ENCODE peak calls at places on chromosomes 5 and 9, in five cellular contexts. X is KBM-7; B is T-helper 2 cell; R is Caki2; E is natural killer cell treated with Interleukin-12 subunit alpha and Interleukin-12 subunit beta and Interleukin-15 and Interleukin-18, amount 100 ng/mL, for 72 hours. C is an unnamed sample.

GRCh38 chr9:107355394-107355793 is 72.3 kb downstream of the RAD23B start:
- DNase-seq in X (no peak), B (no peak), R (no peak), E (no peak), C (no peak)

GRCh38 chr9:136466155-136466541 is 16.7 kb downstream of the SEC16A start:
- DNase-seq in X (no peak), B (no peak), R (no peak), E (no peak), C (no peak)

GRCh38 chr5:36570268-36570667 is 36.1 kb upstream of the SLC1A3 start:
- DNase-seq in X (no peak), B (no peak), R (no peak), E (no peak), C (no peak)

GRCh38 chr5:147455321-147455720 is 54.5 kb downstream of the DPYSL3 start:
- DNase-seq in X (no peak), B (no peak), R (no peak), E (no peak), C (no peak)

GRCh38 chr5:27083763-27084420 is 45.5 kb upstream of the CDH9 start:
- DNase-seq in X (no peak), B (no peak), R (no peak), E (no peak), C (no peak)

GRCh38 chr5:74310386-74310785 is 330.1 kb downstream of the ENC1 start:
- DNase-seq in X (no peak), B (no peak), R (no peak), E (no peak), C (peak; percentile 16)

GRCh38 chr5:1185652-1186350 is 15.6 kb upstream of the SLC6A19 start:
- DNase-seq in X (no peak), B (no peak), R (no peak), E (peak; percentile 26), C (no peak)

GRCh38 chr9:103183569-103184191 is 188.5 kb downstream of the CYLC2 start:
- DNase-seq in X (no peak), B (no peak), R (peak; percentile 2), E (no peak), C (no peak)

GRCh38 chr5:118506453-118506852 is 481.9 kb downstream of the DTWD2 start:
- DNase-seq in X (no peak), B (no peak), R (no peak), E (no peak), C (no peak)

C was measured in RCC 7860.